ENCODE peak calls at places on chromosomes 11 and 22, in seven cellular contexts. V is NCI-H510A treated with DMSO at 0.1 percent for 48 hours, C is NCI-H1930, Q is neural progenitor cell, R is HT1080, Z is mucosa of gallbladder, N is mesendoderm. U is an unnamed sample.

GRCh38 chr11:2977113-2977512 is 15.0 kb downstream of the NAP1L4 start:
- DNase-seq in Q (no peak), C (no peak), V (no peak), Z (no peak), R (no peak), N (no peak), U (no peak)

GRCh38 chr11:111476366-111476765 is 35.8 kb downstream of the BTG4 start:
- DNase-seq in Z (no peak), N (no peak), Q (no peak), V (no peak), R (no peak), C (no peak), U (no peak)

GRCh38 chr22:26589845-26590524 is at the start of gene TPST2:
- DNase-seq in Q (peak; percentile 89), N (peak; percentile 84), C (peak; percentile 57), Z (peak; percentile 77), V (peak; percentile 27), R (peak; percentile 56), U (peak; percentile 81)

GRCh38 chr11:3171931-3172560 is 6.9 kb upstream of the OSBPL5 start:
- DNase-seq in V (no peak), Z (no peak), R (no peak), C (no peak), Q (no peak), N (no peak), U (no peak)

GRCh38 chr22:46074771-46075551 is 75.4 kb upstream of the PPARA start:
- DNase-seq in C (no peak), N (no peak), Q (no peak), R (peak; percentile 72), Z (no peak), V (no peak), U (no peak)

GRCh38 chr22:37228106-37229011 is 15.7 kb downstream of the RAC2 start:
- DNase-seq in R (peak; percentile 58), C (no peak), V (no peak), Z (no peak), Q (no peak), N (no peak), U (no peak)

GRCh38 chr22:40654522-40655167 is 18.1 kb upstream of the MRTFA start:
- DNase-seq in R (peak; percentile 15), C (no peak), Q (no peak), V (peak; percentile 34), N (peak; percentile 52), Z (peak; percentile 53), U (peak; percentile 42)

GRCh38 chr11:87356428-87356827 is 318.7 kb downstream of the TMEM135 start:
- DNase-seq in N (no peak), R (no peak), Z (no peak), Q (no peak), C (no peak), V (peak; percentile 24), U (no peak)

GRCh38 chr11:67002297-67002913 is 20.5 kb upstream of the SYT12 start:
- DNase-seq in Z (no peak), N (peak; percentile 36), Q (peak; percentile 76), C (no peak), R (no peak), V (no peak), U (peak; percentile 75)

GRCh38 chr11:945986-946385 is 20.3 kb downstream of the AP2A2 start:
- DNase-seq in Q (peak; percentile 95), C (no peak), R (no peak), N (peak; percentile 88), V (no peak), Z (no peak), U (peak; percentile 75)

GRCh38 chr11:110032257-110032656 is 60.9 kb upstream of the ZC3H12C start:
- DNase-seq in N (no peak), C (no peak), R (no peak), Z (no peak), Q (peak; percentile 20), V (no peak), U (no peak)

GRCh38 chr11:131744847-131745246 is 374.4 kb downstream of the NTM start:
- DNase-seq in Q (no peak), Z (no peak), C (no peak), N (no peak), V (no peak), R (peak; percentile 94), U (no peak)

GRCh38 chr22:50531546-50532352 is 1.9 kb upstream of the TYMP start:
- DNase-seq in C (no peak), Q (peak; percentile 76), Z (peak; percentile 77), N (peak; percentile 56), V (peak; percentile 15), R (no peak), U (peak; percentile 53)

GRCh38 chr11:114317738-114318137 is 21.5 kb downstream of the NNMT start:
- DNase-seq in Q (peak; percentile 82), Z (peak; percentile 44), N (peak; percentile 81), V (peak; percentile 52), R (peak; percentile 45), C (peak; percentile 30), U (peak; percentile 80)